ENCODE peak calls at places on chromosomes 5 and 9, in four cellular contexts. V, B, I and M are unnamed samples.

GRCh38 chr9:33850677-33851076 is 33.7 kb downstream of the UBE2R2 start:
- DNase-seq in V (no peak), B (no peak), I (no peak), M (no peak)

GRCh38 chr5:71836084-71836483 is 117.0 kb downstream of the CARTPT start:
- DNase-seq in V (no peak), B (no peak), I (peak; percentile 20), M (no peak)

GRCh38 chr5:132310141-132310834 is 16.1 kb downstream of the SLC22A4 start:
- DNase-seq in V (no peak), B (no peak), I (peak; percentile 17), M (no peak)

GRCh38 chr9:1979815-1980367 is 35.3 kb upstream of the SMARCA2 start:
- DNase-seq in V (peak; percentile 99), B (no peak), I (no peak), M (no peak)

GRCh38 chr5:112154940-112155686 is 264.0 kb downstream of the EPB41L4A start:
- DNase-seq in V (no peak), B (no peak), I (no peak), M (no peak)

GRCh38 chr9:113566011-113566711 is 102.6 kb downstream of the RGS3 start:
- DNase-seq in V (no peak), B (no peak), I (no peak), M (no peak)

GRCh38 chr5:10990626-10991025 is 229.6 kb upstream of the DAP start:
- DNase-seq in V (no peak), B (no peak), I (no peak), M (no peak)

GRCh38 chr9:127561491-127562270 is 50.4 kb upstream of the STXBP1 start:
- DNase-seq in V (peak; percentile 93), B (no peak), I (peak; percentile 89), M (no peak)

GRCh38 chr5:158468444-158468843 is 609.5 kb upstream of the CLINT1 start:
- DNase-seq in V (no peak), B (no peak), I (no peak), M (no peak)

GRCh38 chr9:71001780-71002386 is 119.5 kb downstream of the TRPM3 start:
- DNase-seq in V (no peak), B (peak; percentile 48), I (peak; percentile 33), M (no peak)

GRCh38 chr5:91027316-91027937 is 355.7 kb downstream of the ARRDC3 start:
- DNase-seq in V (no peak), B (no peak), I (no peak), M (no peak)

GRCh38 chr5:137372386-137373160 is 126.6 kb downstream of the SPOCK1 start:
- DNase-seq in V (no peak), B (no peak), I (no peak), M (no peak)

GRCh38 chr5:57676228-57677098 is 193.9 kb upstream of the ACTBL2 start:
- DNase-seq in V (peak; percentile 15), B (no peak), I (peak; percentile 71), M (no peak)

GRCh38 chr5:58366461-58366860 is 93.4 kb downstream of the PLK2 start:
- DNase-seq in V (no peak), B (no peak), I (peak; percentile 12), M (no peak)

GRCh38 chr5:180026320-180026719 is 45.2 kb downstream of the RNF130 start:
- DNase-seq in V (no peak), B (peak; percentile 8), I (peak; percentile 86), M (no peak)

GRCh38 chr5:96492654-96493053 is 59.6 kb upstream of the PCSK1 start:
- DNase-seq in V (no peak), B (no peak), I (peak; percentile 2), M (no peak)

GRCh38 chr5:75363726-75364495 is 26.9 kb downstream of the HMGCR start:
- DNase-seq in V (no peak), B (no peak), I (no peak), M (no peak)

GRCh38 chr5:82360043-82360442 is 81.9 kb upstream of the RPS23 start:
- DNase-seq in V (no peak), B (no peak), I (no peak), M (no peak)

GRCh38 chr9:116566677-116567488 is 120.2 kb upstream of the TRIM32 start:
- DNase-seq in V (no peak), B (no peak), I (no peak), M (no peak)

GRCh38 chr9:116700882-116701836 is 14.1 kb downstream of the TRIM32 start:
- DNase-seq in V (no peak), B (peak; percentile 12), I (no peak), M (no peak)

GRCh38 chr9:127036437-127036836 is 86.0 kb downstream of the ANGPTL2 start:
- DNase-seq in V (no peak), B (no peak), I (no peak), M (no peak)

GRCh38 chr5:38420246-38420645 is 136.2 kb downstream of the LIFR start:
- DNase-seq in V (no peak), B (no peak), I (no peak), M (no peak)

GRCh38 chr9:127135056-127135745 is 12.8 kb upstream of the ANGPTL2 start:
- DNase-seq in V (no peak), B (no peak), I (no peak), M (no peak)

GRCh38 chr5:5726401-5726800 is 303.9 kb downstream of the ICE1 start:
- DNase-seq in V (no peak), B (no peak), I (no peak), M (no peak)